ENCODE peak calls at places on chromosome 9, in nine cellular contexts. One of them, this sample, is unnamed.
A peak's percentile ranks its signal among the peaks of the same experiment; 100 is the strongest.

GRCh38 chr9:88075966-88076285 is 62.3 kb downstream of the SPATA31C2 start:
- DNase-seq in AG04450: no peak
- DNase-seq in pancreas: no peak
- DNase-seq in transverse colon: no peak
- DNase-seq in effector memory CD4-positive, alpha-beta T cell: no peak
- DNase-seq in right cardiac atrium: no peak
- DNase-seq in OCI-LY7: no peak
- DNase-seq in Peyer's patch: no peak
- DNase-seq in psoas muscle: no peak
- DNase-seq in this sample: no peak

GRCh38 chr9:134192311-134192950 is 28.1 kb upstream of the RNU6ATAC start:
- DNase-seq in pancreas: no peak
- DNase-seq in Peyer's patch: no peak
- DNase-seq in AG04450: no peak
- DNase-seq in transverse colon: no peak
- DNase-seq in psoas muscle: peak; percentile 3
- DNase-seq in right cardiac atrium: no peak
- DNase-seq in effector memory CD4-positive, alpha-beta T cell: no peak
- DNase-seq in OCI-LY7: no peak
- DNase-seq in this sample: peak; percentile 30

GRCh38 chr9:137236936-137237421 is 4.1 kb upstream of the TUBB4B start:
- DNase-seq in right cardiac atrium: no peak
- DNase-seq in transverse colon: no peak
- DNase-seq in OCI-LY7: no peak
- DNase-seq in effector memory CD4-positive, alpha-beta T cell: no peak
- DNase-seq in AG04450: no peak
- DNase-seq in Peyer's patch: no peak
- DNase-seq in psoas muscle: no peak
- DNase-seq in pancreas: no peak
- DNase-seq in this sample: no peak

GRCh38 chr9:136326061-136326776 is 1.1 kb upstream of the GPSM1 start:
- DNase-seq in Peyer's patch: no peak
- DNase-seq in transverse colon: no peak
- DNase-seq in OCI-LY7: no peak
- DNase-seq in right cardiac atrium: peak; percentile 30
- DNase-seq in pancreas: no peak
- DNase-seq in psoas muscle: no peak
- DNase-seq in effector memory CD4-positive, alpha-beta T cell: no peak
- DNase-seq in AG04450: peak; percentile 90
- DNase-seq in this sample: no peak

GRCh38 chr9:93080406-93080805 is 15.6 kb upstream of the CARD19 start:
- DNase-seq in pancreas: no peak
- DNase-seq in Peyer's patch: peak; percentile 38
- DNase-seq in right cardiac atrium: no peak
- DNase-seq in OCI-LY7: no peak
- DNase-seq in effector memory CD4-positive, alpha-beta T cell: no peak
- DNase-seq in AG04450: no peak
- DNase-seq in transverse colon: no peak
- DNase-seq in psoas muscle: no peak
- DNase-seq in this sample: peak; percentile 60

GRCh38 chr9:33852216-33852826 is 35.4 kb downstream of the UBE2R2 start:
- DNase-seq in OCI-LY7: peak; percentile 74
- DNase-seq in pancreas: peak; percentile 87
- DNase-seq in transverse colon: peak; percentile 81
- DNase-seq in right cardiac atrium: peak; percentile 65
- DNase-seq in effector memory CD4-positive, alpha-beta T cell: peak; percentile 25
- DNase-seq in Peyer's patch: peak; percentile 89
- DNase-seq in psoas muscle: peak; percentile 56
- DNase-seq in AG04450: no peak
- DNase-seq in this sample: peak; percentile 59

GRCh38 chr9:19922476-19923118 is 133.8 kb upstream of the SLC24A2 start:
- DNase-seq in OCI-LY7: no peak
- DNase-seq in Peyer's patch: no peak
- DNase-seq in transverse colon: no peak
- DNase-seq in effector memory CD4-positive, alpha-beta T cell: no peak
- DNase-seq in pancreas: no peak
- DNase-seq in AG04450: peak; percentile 7
- DNase-seq in right cardiac atrium: no peak
- DNase-seq in psoas muscle: no peak
- DNase-seq in this sample: no peak

GRCh38 chr9:94911211-94911610 is 184.7 kb downstream of the AOPEP start:
- DNase-seq in pancreas: no peak
- DNase-seq in transverse colon: no peak
- DNase-seq in Peyer's patch: no peak
- DNase-seq in AG04450: no peak
- DNase-seq in psoas muscle: no peak
- DNase-seq in effector memory CD4-positive, alpha-beta T cell: no peak
- DNase-seq in OCI-LY7: no peak
- DNase-seq in right cardiac atrium: no peak
- DNase-seq in this sample: no peak

GRCh38 chr9:77981332-77981731 is 50.3 kb downstream of the GNAQ start:
- DNase-seq in Peyer's patch: peak; percentile 88
- DNase-seq in OCI-LY7: no peak
- DNase-seq in transverse colon: peak; percentile 81
- DNase-seq in right cardiac atrium: no peak
- DNase-seq in psoas muscle: no peak
- DNase-seq in pancreas: peak; percentile 46
- DNase-seq in effector memory CD4-positive, alpha-beta T cell: no peak
- DNase-seq in AG04450: no peak
- DNase-seq in this sample: no peak

GRCh38 chr9:101414839-101415238 is 16.2 kb downstream of the ZNF189 start:
- DNase-seq in psoas muscle: no peak
- DNase-seq in right cardiac atrium: no peak
- DNase-seq in transverse colon: no peak
- DNase-seq in effector memory CD4-positive, alpha-beta T cell: no peak
- DNase-seq in Peyer's patch: no peak
- DNase-seq in AG04450: no peak
- DNase-seq in pancreas: no peak
- DNase-seq in OCI-LY7: no peak
- DNase-seq in this sample: no peak

GRCh38 chr9:127448112-127448805 is 2.9 kb downstream of the RPL12 start:
- DNase-seq in OCI-LY7: no peak
- DNase-seq in effector memory CD4-positive, alpha-beta T cell: no peak
- DNase-seq in pancreas: no peak
- DNase-seq in transverse colon: no peak
- DNase-seq in psoas muscle: no peak
- DNase-seq in right cardiac atrium: no peak
- DNase-seq in Peyer's patch: no peak
- DNase-seq in AG04450: no peak
- DNase-seq in this sample: no peak

GRCh38 chr9:106945727-106946690 is 83.0 kb downstream of the ZNF462 start:
- DNase-seq in pancreas: no peak
- DNase-seq in transverse colon: no peak
- DNase-seq in Peyer's patch: no peak
- DNase-seq in effector memory CD4-positive, alpha-beta T cell: no peak
- DNase-seq in psoas muscle: no peak
- DNase-seq in right cardiac atrium: no peak
- DNase-seq in OCI-LY7: no peak
- DNase-seq in AG04450: peak; percentile 53
- DNase-seq in this sample: no peak

GRCh38 chr9:136551401-136552116 is 5.7 kb upstream of the NOTCH1 start:
- DNase-seq in right cardiac atrium: peak; percentile 83
- DNase-seq in transverse colon: peak; percentile 79
- DNase-seq in AG04450: no peak
- DNase-seq in Peyer's patch: peak; percentile 77
- DNase-seq in effector memory CD4-positive, alpha-beta T cell: no peak
- DNase-seq in pancreas: no peak
- DNase-seq in OCI-LY7: peak; percentile 34
- DNase-seq in psoas muscle: peak; percentile 74
- DNase-seq in this sample: peak; percentile 91

GRCh38 chr9:34332370-34332964 is 3.1 kb downstream of the NUDT2 start:
- DNase-seq in pancreas: no peak
- DNase-seq in transverse colon: no peak
- DNase-seq in Peyer's patch: no peak
- DNase-seq in OCI-LY7: peak; percentile 58
- DNase-seq in psoas muscle: no peak
- DNase-seq in effector memory CD4-positive, alpha-beta T cell: no peak
- DNase-seq in AG04450: no peak
- DNase-seq in right cardiac atrium: no peak
- DNase-seq in this sample: no peak

GRCh38 chr9:127973169-127974001 is 7.4 kb downstream of the EEIG1 start:
- DNase-seq in right cardiac atrium: no peak
- DNase-seq in transverse colon: peak; percentile 26
- DNase-seq in OCI-LY7: no peak
- DNase-seq in Peyer's patch: peak; percentile 75
- DNase-seq in effector memory CD4-positive, alpha-beta T cell: no peak
- DNase-seq in pancreas: peak; percentile 94
- DNase-seq in psoas muscle: peak; percentile 64
- DNase-seq in AG04450: no peak
- DNase-seq in this sample: no peak

GRCh38 chr9:27590636-27591035 is 17.4 kb upstream of the C9orf72 start:
- DNase-seq in right cardiac atrium: no peak
- DNase-seq in pancreas: no peak
- DNase-seq in transverse colon: no peak
- DNase-seq in Peyer's patch: no peak
- DNase-seq in psoas muscle: no peak
- DNase-seq in OCI-LY7: no peak
- DNase-seq in AG04450: no peak
- DNase-seq in effector memory CD4-positive, alpha-beta T cell: no peak
- DNase-seq in this sample: no peak

GRCh38 chr9:126690431-126691051 is 76.8 kb downstream of the LMX1B start:
- DNase-seq in Peyer's patch: peak; percentile 65
- DNase-seq in OCI-LY7: peak; percentile 48
- DNase-seq in pancreas: peak; percentile 63
- DNase-seq in transverse colon: peak; percentile 51
- DNase-seq in psoas muscle: no peak
- DNase-seq in right cardiac atrium: no peak
- DNase-seq in effector memory CD4-positive, alpha-beta T cell: no peak
- DNase-seq in AG04450: no peak
- DNase-seq in this sample: peak; percentile 75

GRCh38 chr9:133323991-133324703 is 11.8 kb downstream of the SURF6 start:
- DNase-seq in pancreas: no peak
- DNase-seq in Peyer's patch: peak; percentile 32
- DNase-seq in OCI-LY7: no peak
- DNase-seq in right cardiac atrium: no peak
- DNase-seq in psoas muscle: no peak
- DNase-seq in AG04450: no peak
- DNase-seq in transverse colon: no peak
- DNase-seq in effector memory CD4-positive, alpha-beta T cell: no peak
- DNase-seq in this sample: peak; percentile 45

GRCh38 chr9:75988663-75989062 is 98.2 kb downstream of the PCSK5 start:
- DNase-seq in OCI-LY7: no peak
- DNase-seq in right cardiac atrium: no peak
- DNase-seq in psoas muscle: no peak
- DNase-seq in Peyer's patch: no peak
- DNase-seq in AG04450: no peak
- DNase-seq in transverse colon: no peak
- DNase-seq in pancreas: no peak
- DNase-seq in effector memory CD4-positive, alpha-beta T cell: no peak
- DNase-seq in this sample: no peak

GRCh38 chr9:38134578-38134977 is 65.6 kb upstream of the SHB start:
- DNase-seq in Peyer's patch: no peak
- DNase-seq in pancreas: no peak
- DNase-seq in OCI-LY7: no peak
- DNase-seq in transverse colon: no peak
- DNase-seq in AG04450: no peak
- DNase-seq in right cardiac atrium: no peak
- DNase-seq in psoas muscle: no peak
- DNase-seq in effector memory CD4-positive, alpha-beta T cell: no peak
- DNase-seq in this sample: no peak
- H3K27ac ChIP-seq in Peyer's patch: no peak overlapping the region
- H3K27ac ChIP-seq in pancreas: no peak overlapping the region
- H3K27ac ChIP-seq in OCI-LY7: no peak overlapping the region
- H3K27ac ChIP-seq in transverse colon: no peak overlapping the region
- H3K27ac ChIP-seq in AG04450: no peak overlapping the region
- H3K27ac ChIP-seq in right cardiac atrium: no peak overlapping the region
- H3K27ac ChIP-seq in psoas muscle: no peak overlapping the region
- H3K27ac ChIP-seq in effector memory CD4-positive, alpha-beta T cell: no peak overlapping the region
- H3K27ac ChIP-seq in this sample: no peak overlapping the region

DNA sequence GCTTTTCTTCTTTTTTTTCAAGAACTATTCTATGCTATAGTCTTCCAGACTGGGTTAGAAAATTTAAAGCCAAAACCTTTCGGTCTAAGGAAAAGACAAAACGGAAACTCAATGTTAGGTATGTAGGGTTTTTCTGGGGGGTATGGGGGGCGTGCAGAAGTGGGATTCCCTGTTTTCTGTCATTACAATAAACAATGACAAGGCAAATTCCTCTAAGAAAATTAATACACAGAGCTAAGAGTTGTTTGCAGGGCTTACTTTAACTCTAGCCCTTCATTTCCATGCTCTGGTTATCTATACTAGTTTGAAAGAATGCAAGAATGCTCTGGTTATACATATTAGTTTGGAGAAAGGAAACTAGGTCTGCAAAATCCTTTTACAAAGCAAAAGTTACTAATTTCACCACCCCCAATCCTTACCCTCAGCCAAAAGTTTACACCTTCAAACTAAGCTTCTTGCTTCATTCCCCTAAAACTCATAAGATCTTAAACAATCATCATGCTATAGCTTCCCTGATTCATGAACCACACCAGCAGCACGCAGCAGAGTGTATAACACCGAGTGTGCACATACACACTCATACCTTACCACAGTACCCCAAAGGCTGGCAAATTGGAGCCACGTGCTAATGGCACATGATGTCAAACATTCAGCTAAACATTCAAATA is 89.1 kb upstream of the NR5A1 start:
- DNase-seq in Peyer's patch: no peak
- DNase-seq in pancreas: no peak
- DNase-seq in OCI-LY7: no peak
- DNase-seq in right cardiac atrium: no peak
- DNase-seq in AG04450: no peak
- DNase-seq in transverse colon: no peak
- DNase-seq in psoas muscle: no peak
- DNase-seq in effector memory CD4-positive, alpha-beta T cell: no peak
- DNase-seq in this sample: no peak
- H3K27ac ChIP-seq in Peyer's patch: no peak overlapping the region
- H3K27ac ChIP-seq in pancreas: no peak overlapping the region
- H3K27ac ChIP-seq in OCI-LY7: no peak overlapping the region
- H3K27ac ChIP-seq in right cardiac atrium: no peak overlapping the region
- H3K27ac ChIP-seq in AG04450: no peak overlapping the region
- H3K27ac ChIP-seq in transverse colon: no peak overlapping the region
- H3K27ac ChIP-seq in psoas muscle: no peak overlapping the region
- H3K27ac ChIP-seq in effector memory CD4-positive, alpha-beta T cell: no peak overlapping the region
- H3K27ac ChIP-seq in this sample: no peak overlapping the region

DNA sequence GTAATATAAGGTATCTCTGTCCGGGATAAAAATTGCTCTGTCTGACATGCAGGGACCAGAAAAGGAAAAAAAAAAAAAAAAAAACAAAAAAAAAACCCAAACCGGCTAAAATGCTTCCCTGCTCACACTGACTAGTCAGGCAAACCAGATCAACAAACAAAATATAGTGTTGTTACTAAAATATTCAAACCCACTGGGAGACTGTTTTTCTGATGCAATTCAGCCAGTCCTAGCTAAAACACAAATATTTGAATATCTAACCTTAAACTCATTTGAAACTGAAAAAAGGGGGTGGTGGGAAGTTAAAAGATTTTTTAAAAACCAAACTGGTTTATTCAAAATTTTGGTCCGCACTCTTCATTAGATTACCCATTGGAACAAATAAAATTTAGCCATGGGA is 61.0 kb downstream of the APBA1 start:
- DNase-seq in psoas muscle: no peak
- DNase-seq in transverse colon: no peak
- DNase-seq in OCI-LY7: no peak
- DNase-seq in Peyer's patch: no peak
- DNase-seq in AG04450: no peak
- DNase-seq in right cardiac atrium: no peak
- DNase-seq in pancreas: no peak
- DNase-seq in effector memory CD4-positive, alpha-beta T cell: no peak
- DNase-seq in this sample: no peak
- H3K27ac ChIP-seq in psoas muscle: no peak overlapping the region
- H3K27ac ChIP-seq in transverse colon: no peak overlapping the region
- H3K27ac ChIP-seq in OCI-LY7: no peak overlapping the region
- H3K27ac ChIP-seq in Peyer's patch: no peak overlapping the region
- H3K27ac ChIP-seq in AG04450: no peak overlapping the region
- H3K27ac ChIP-seq in right cardiac atrium: no peak overlapping the region
- H3K27ac ChIP-seq in pancreas: no peak overlapping the region
- H3K27ac ChIP-seq in effector memory CD4-positive, alpha-beta T cell: no peak overlapping the region
- H3K27ac ChIP-seq in this sample: no peak overlapping the region

GRCh38 chr9:118992813-118993747 is 376.2 kb downstream of the BRINP1 start:
- DNase-seq in transverse colon: no peak
- DNase-seq in effector memory CD4-positive, alpha-beta T cell: no peak
- DNase-seq in OCI-LY7: no peak
- DNase-seq in pancreas: no peak
- DNase-seq in right cardiac atrium: no peak
- DNase-seq in psoas muscle: no peak
- DNase-seq in AG04450: no peak
- DNase-seq in Peyer's patch: no peak
- DNase-seq in this sample: no peak
- H3K27ac ChIP-seq in transverse colon: no peak overlapping the region
- H3K27ac ChIP-seq in effector memory CD4-positive, alpha-beta T cell: no peak overlapping the region
- H3K27ac ChIP-seq in OCI-LY7: no peak overlapping the region
- H3K27ac ChIP-seq in pancreas: no peak overlapping the region
- H3K27ac ChIP-seq in right cardiac atrium: no peak overlapping the region
- H3K27ac ChIP-seq in psoas muscle: no peak overlapping the region
- H3K27ac ChIP-seq in AG04450: no peak overlapping the region
- H3K27ac ChIP-seq in Peyer's patch: no peak overlapping the region
- H3K27ac ChIP-seq in this sample: no peak overlapping the region